ENCODE peak calls at places on chromosomes 5 and 9, in seven cellular contexts. One of them, this sample, is unnamed.

GRCh38 chr9:74887981-74888370 is 255 bp upstream of the TRPM6 start:
- DNase-seq in gastrocnemius medialis: no peak
- DNase-seq in astrocyte of the cerebellum: no peak
- DNase-seq in mesothelial cell of epicardium: no peak
- DNase-seq in GM13976: no peak
- DNase-seq in fibroblast of lung: no peak
- DNase-seq in CD4-positive, alpha-beta T cell: no peak
- DNase-seq in this sample: no peak

GRCh38 chr5:44387911-44388310 is 1.3 kb downstream of the FGF10 start:
- DNase-seq in astrocyte of the cerebellum: no peak
- DNase-seq in GM13976: no peak
- DNase-seq in mesothelial cell of epicardium: no peak
- DNase-seq in fibroblast of lung: no peak
- DNase-seq in gastrocnemius medialis: no peak
- DNase-seq in CD4-positive, alpha-beta T cell: no peak
- DNase-seq in this sample: no peak

GRCh38 chr5:35407697-35408096 is 177.4 kb upstream of the PRLR start:
- DNase-seq in CD4-positive, alpha-beta T cell: no peak
- DNase-seq in astrocyte of the cerebellum: no peak
- DNase-seq in fibroblast of lung: no peak
- DNase-seq in gastrocnemius medialis: no peak
- DNase-seq in GM13976: no peak
- DNase-seq in mesothelial cell of epicardium: no peak
- DNase-seq in this sample: no peak

GRCh38 chr5:31153523-31153922 is 40.0 kb upstream of the CDH6 start:
- DNase-seq in fibroblast of lung: no peak
- DNase-seq in GM13976: no peak
- DNase-seq in astrocyte of the cerebellum: no peak
- DNase-seq in CD4-positive, alpha-beta T cell: no peak
- DNase-seq in gastrocnemius medialis: no peak
- DNase-seq in mesothelial cell of epicardium: no peak
- DNase-seq in this sample: no peak

GRCh38 chr5:76710991-76711390 is 4.9 kb upstream of the F2R start:
- DNase-seq in GM13976: no peak
- DNase-seq in astrocyte of the cerebellum: no peak
- DNase-seq in CD4-positive, alpha-beta T cell: no peak
- DNase-seq in mesothelial cell of epicardium: no peak
- DNase-seq in gastrocnemius medialis: no peak
- DNase-seq in fibroblast of lung: peak
- DNase-seq in this sample: peak

GRCh38 chr5:129046151-129046550 is 48.4 kb upstream of the ISOC1 start:
- DNase-seq in mesothelial cell of epicardium: no peak
- DNase-seq in CD4-positive, alpha-beta T cell: no peak
- DNase-seq in GM13976: no peak
- DNase-seq in fibroblast of lung: no peak
- DNase-seq in gastrocnemius medialis: no peak
- DNase-seq in astrocyte of the cerebellum: no peak
- DNase-seq in this sample: no peak

GRCh38 chr9:127347831-127348699 is 48.9 kb upstream of the SLC2A8 start:
- DNase-seq in fibroblast of lung: peak
- DNase-seq in astrocyte of the cerebellum: peak
- DNase-seq in GM13976: peak
- DNase-seq in CD4-positive, alpha-beta T cell: no peak
- DNase-seq in gastrocnemius medialis: no peak
- DNase-seq in mesothelial cell of epicardium: no peak
- DNase-seq in this sample: peak

GRCh38 chr5:151619812-151620462 is 28.8 kb upstream of the FAT2 start:
- DNase-seq in gastrocnemius medialis: peak
- DNase-seq in CD4-positive, alpha-beta T cell: no peak
- DNase-seq in astrocyte of the cerebellum: peak
- DNase-seq in fibroblast of lung: no peak
- DNase-seq in GM13976: no peak
- DNase-seq in mesothelial cell of epicardium: no peak
- DNase-seq in this sample: no peak

GRCh38 chr9:126376311-126376902 is 49.8 kb downstream of the MVB12B start:
- DNase-seq in mesothelial cell of epicardium: no peak
- DNase-seq in GM13976: no peak
- DNase-seq in gastrocnemius medialis: no peak
- DNase-seq in fibroblast of lung: no peak
- DNase-seq in CD4-positive, alpha-beta T cell: no peak
- DNase-seq in astrocyte of the cerebellum: no peak
- DNase-seq in this sample: no peak

GRCh38 chr5:148912714-148913398 is 86.4 kb downstream of the ADRB2 start:
- DNase-seq in GM13976: no peak
- DNase-seq in astrocyte of the cerebellum: peak
- DNase-seq in mesothelial cell of epicardium: no peak
- DNase-seq in gastrocnemius medialis: no peak
- DNase-seq in CD4-positive, alpha-beta T cell: no peak
- DNase-seq in fibroblast of lung: peak
- DNase-seq in this sample: peak

GRCh38 chr5:16679863-16680262 is 63.1 kb upstream of the RETREG1 start:
- DNase-seq in astrocyte of the cerebellum: no peak
- DNase-seq in mesothelial cell of epicardium: no peak
- DNase-seq in gastrocnemius medialis: no peak
- DNase-seq in GM13976: no peak
- DNase-seq in fibroblast of lung: no peak
- DNase-seq in CD4-positive, alpha-beta T cell: no peak
- DNase-seq in this sample: no peak

GRCh38 chr5:55935371-55935770 is 59.4 kb downstream of the IL6ST start:
- DNase-seq in CD4-positive, alpha-beta T cell: no peak
- DNase-seq in GM13976: no peak
- DNase-seq in astrocyte of the cerebellum: no peak
- DNase-seq in gastrocnemius medialis: no peak
- DNase-seq in mesothelial cell of epicardium: no peak
- DNase-seq in fibroblast of lung: no peak
- DNase-seq in this sample: no peak

GRCh38 chr9:17906204-17906840 is 327.5 kb downstream of the SH3GL2 start:
- DNase-seq in CD4-positive, alpha-beta T cell: no peak
- DNase-seq in astrocyte of the cerebellum: no peak
- DNase-seq in gastrocnemius medialis: no peak
- DNase-seq in fibroblast of lung: no peak
- DNase-seq in mesothelial cell of epicardium: peak
- DNase-seq in GM13976: peak
- DNase-seq in this sample: no peak

GRCh38 chr9:113907282-113907681 is 31.2 kb downstream of the ZNF618 start:
- DNase-seq in gastrocnemius medialis: no peak
- DNase-seq in CD4-positive, alpha-beta T cell: no peak
- DNase-seq in mesothelial cell of epicardium: no peak
- DNase-seq in astrocyte of the cerebellum: no peak
- DNase-seq in GM13976: no peak
- DNase-seq in fibroblast of lung: no peak
- DNase-seq in this sample: no peak

GRCh38 chr9:5817776-5818336 is 15.1 kb downstream of the ERMP1 start:
- DNase-seq in mesothelial cell of epicardium: no peak
- DNase-seq in astrocyte of the cerebellum: no peak
- DNase-seq in gastrocnemius medialis: no peak
- DNase-seq in GM13976: no peak
- DNase-seq in CD4-positive, alpha-beta T cell: no peak
- DNase-seq in fibroblast of lung: peak
- DNase-seq in this sample: peak

GRCh38 chr5:116573617-116574431 is 799 bp downstream of the SEMA6A start:
- DNase-seq in fibroblast of lung: peak
- DNase-seq in GM13976: peak
- DNase-seq in mesothelial cell of epicardium: peak
- DNase-seq in astrocyte of the cerebellum: no peak
- DNase-seq in gastrocnemius medialis: no peak
- DNase-seq in CD4-positive, alpha-beta T cell: no peak
- DNase-seq in this sample: no peak

GRCh38 chr5:116576043-116576713 is 1.6 kb upstream of the SEMA6A start:
- DNase-seq in mesothelial cell of epicardium: peak
- DNase-seq in fibroblast of lung: peak
- DNase-seq in astrocyte of the cerebellum: peak
- DNase-seq in CD4-positive, alpha-beta T cell: no peak
- DNase-seq in gastrocnemius medialis: no peak
- DNase-seq in GM13976: peak
- DNase-seq in this sample: no peak

GRCh38 chr5:116573279-116573616 is 1.4 kb downstream of the SEMA6A start:
- DNase-seq in fibroblast of lung: peak
- DNase-seq in mesothelial cell of epicardium: peak
- DNase-seq in CD4-positive, alpha-beta T cell: no peak
- DNase-seq in astrocyte of the cerebellum: no peak
- DNase-seq in GM13976: peak
- DNase-seq in gastrocnemius medialis: no peak
- DNase-seq in this sample: no peak

GRCh38 chr5:116575635-116576042 is 1.0 kb upstream of the SEMA6A start:
- DNase-seq in fibroblast of lung: no peak
- DNase-seq in GM13976: no peak
- DNase-seq in astrocyte of the cerebellum: no peak
- DNase-seq in CD4-positive, alpha-beta T cell: no peak
- DNase-seq in mesothelial cell of epicardium: peak
- DNase-seq in gastrocnemius medialis: no peak
- DNase-seq in this sample: no peak

GRCh38 chr5:116574682-116575634 is at the start of gene SEMA6A:
- DNase-seq in astrocyte of the cerebellum: peak
- DNase-seq in fibroblast of lung: peak
- DNase-seq in mesothelial cell of epicardium: peak
- DNase-seq in gastrocnemius medialis: peak
- DNase-seq in GM13976: peak
- DNase-seq in CD4-positive, alpha-beta T cell: no peak
- DNase-seq in this sample: peak
- TF ChIP-seq CTCF in astrocyte of the cerebellum: no peak
- TF ChIP-seq CTCF in fibroblast of lung: no peak
- TF ChIP-seq CTCF in mesothelial cell of epicardium: no peak
- TF ChIP-seq CTCF in gastrocnemius medialis: no peak
- TF ChIP-seq CTCF in GM13976: no peak
- TF ChIP-seq CTCF in CD4-positive, alpha-beta T cell: no peak
- TF ChIP-seq CTCF in this sample: no peak

GRCh38 chr5:23977365-23977764 is 470.0 kb downstream of the PRDM9 start:
- DNase-seq in fibroblast of lung: no peak
- DNase-seq in astrocyte of the cerebellum: no peak
- DNase-seq in mesothelial cell of epicardium: no peak
- DNase-seq in CD4-positive, alpha-beta T cell: no peak
- DNase-seq in gastrocnemius medialis: no peak
- DNase-seq in GM13976: no peak
- DNase-seq in this sample: no peak

GRCh38 chr5:23977996-23978395 is 470.6 kb downstream of the PRDM9 start:
- DNase-seq in gastrocnemius medialis: no peak
- DNase-seq in GM13976: no peak
- DNase-seq in fibroblast of lung: no peak
- DNase-seq in mesothelial cell of epicardium: no peak
- DNase-seq in astrocyte of the cerebellum: no peak
- DNase-seq in CD4-positive, alpha-beta T cell: no peak
- DNase-seq in this sample: no peak
- TF ChIP-seq CTCF in gastrocnemius medialis: no peak
- TF ChIP-seq CTCF in GM13976: no peak
- TF ChIP-seq CTCF in fibroblast of lung: no peak
- TF ChIP-seq CTCF in mesothelial cell of epicardium: peak
- TF ChIP-seq CTCF in astrocyte of the cerebellum: peak
- TF ChIP-seq CTCF in CD4-positive, alpha-beta T cell: no peak
- TF ChIP-seq CTCF in this sample: peak

GRCh38 chr5:97919719-97920118 is 736.7 kb upstream of the RIOK2 start:
- DNase-seq in mesothelial cell of epicardium: no peak
- DNase-seq in gastrocnemius medialis: no peak
- DNase-seq in fibroblast of lung: no peak
- DNase-seq in astrocyte of the cerebellum: no peak
- DNase-seq in CD4-positive, alpha-beta T cell: no peak
- DNase-seq in GM13976: no peak
- DNase-seq in this sample: no peak
- TF ChIP-seq CTCF in mesothelial cell of epicardium: no peak
- TF ChIP-seq CTCF in gastrocnemius medialis: no peak
- TF ChIP-seq CTCF in fibroblast of lung: no peak
- TF ChIP-seq CTCF in astrocyte of the cerebellum: no peak
- TF ChIP-seq CTCF in CD4-positive, alpha-beta T cell: no peak
- TF ChIP-seq CTCF in GM13976: no peak
- TF ChIP-seq CTCF in this sample: no peak

GRCh38 chr9:34662544-34663295 is at the start of gene CCL27:
- DNase-seq in fibroblast of lung: no peak
- DNase-seq in gastrocnemius medialis: no peak
- DNase-seq in mesothelial cell of epicardium: no peak
- DNase-seq in CD4-positive, alpha-beta T cell: no peak
- DNase-seq in astrocyte of the cerebellum: no peak
- DNase-seq in GM13976: no peak
- DNase-seq in this sample: no peak
- TF ChIP-seq CTCF in fibroblast of lung: no peak
- TF ChIP-seq CTCF in gastrocnemius medialis: no peak
- TF ChIP-seq CTCF in mesothelial cell of epicardium: no peak
- TF ChIP-seq CTCF in CD4-positive, alpha-beta T cell: no peak
- TF ChIP-seq CTCF in astrocyte of the cerebellum: no peak
- TF ChIP-seq CTCF in GM13976: no peak
- TF ChIP-seq CTCF in this sample: no peak

GRCh38 chr9:84669008-84669292 is 579 bp upstream of the NTRK2 start:
- DNase-seq in gastrocnemius medialis: no peak
- DNase-seq in CD4-positive, alpha-beta T cell: no peak
- DNase-seq in GM13976: peak
- DNase-seq in fibroblast of lung: no peak
- DNase-seq in astrocyte of the cerebellum: no peak
- DNase-seq in mesothelial cell of epicardium: no peak
- DNase-seq in this sample: no peak

GRCh38 chr9:84669293-84670105 is at the start of gene NTRK2:
- DNase-seq in astrocyte of the cerebellum: no peak
- DNase-seq in gastrocnemius medialis: no peak
- DNase-seq in mesothelial cell of epicardium: peak
- DNase-seq in fibroblast of lung: peak
- DNase-seq in CD4-positive, alpha-beta T cell: no peak
- DNase-seq in GM13976: peak
- DNase-seq in this sample: no peak

GRCh38 chr9:84670106-84670800 is 724 bp downstream of the NTRK2 start:
- DNase-seq in fibroblast of lung: peak
- DNase-seq in GM13976: peak
- DNase-seq in gastrocnemius medialis: no peak
- DNase-seq in CD4-positive, alpha-beta T cell: no peak
- DNase-seq in astrocyte of the cerebellum: no peak
- DNase-seq in mesothelial cell of epicardium: peak
- DNase-seq in this sample: no peak

GRCh38 chr9:84667571-84668203 is 1.8 kb upstream of the NTRK2 start:
- DNase-seq in CD4-positive, alpha-beta T cell: no peak
- DNase-seq in gastrocnemius medialis: no peak
- DNase-seq in GM13976: peak
- DNase-seq in fibroblast of lung: peak
- DNase-seq in astrocyte of the cerebellum: no peak
- DNase-seq in mesothelial cell of epicardium: no peak
- DNase-seq in this sample: no peak

DNA sequence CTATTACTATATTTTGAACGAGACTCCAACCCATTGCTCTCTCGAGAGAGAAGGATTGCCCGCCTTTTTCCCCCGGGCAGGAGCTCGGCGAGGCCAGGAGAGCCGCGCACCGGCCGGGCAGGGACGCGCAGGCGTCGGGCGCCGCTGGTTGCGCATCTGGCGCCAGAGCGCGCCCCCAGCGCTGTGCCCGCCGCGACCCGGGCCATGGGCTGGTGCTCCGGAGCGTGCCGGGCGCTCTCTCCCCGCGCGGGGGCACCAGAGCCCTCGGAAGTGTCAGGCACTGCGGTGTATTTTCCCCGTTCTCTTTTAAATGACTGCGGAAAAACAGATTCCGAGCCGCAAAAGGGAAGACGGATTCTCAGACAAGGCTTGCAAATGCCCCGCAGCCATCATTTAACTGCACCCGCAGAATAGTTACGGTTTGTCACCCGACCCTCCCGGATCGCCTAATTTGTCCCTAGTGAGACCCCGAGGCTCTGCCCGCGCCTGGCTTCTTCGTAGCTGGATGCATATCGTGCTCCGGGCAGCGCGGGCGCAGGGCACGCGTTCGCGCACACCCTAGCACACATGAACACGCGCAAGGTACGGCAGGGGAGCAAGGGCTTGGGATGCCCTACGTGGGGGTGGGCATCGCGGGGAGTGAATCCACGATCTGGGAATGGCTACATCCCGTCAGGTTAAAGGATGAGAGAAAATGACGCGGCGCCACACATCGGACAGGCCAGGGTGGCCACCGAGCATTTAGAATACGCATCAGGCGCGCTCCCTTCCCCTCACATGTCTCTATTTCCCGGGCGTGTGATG is 1.1 kb upstream of the NTRK2 start:
- DNase-seq in CD4-positive, alpha-beta T cell: no peak
- DNase-seq in gastrocnemius medialis: no peak
- DNase-seq in mesothelial cell of epicardium: peak
- DNase-seq in fibroblast of lung: peak
- DNase-seq in astrocyte of the cerebellum: peak
- DNase-seq in GM13976: peak
- DNase-seq in this sample: peak
- TF ChIP-seq CTCF in CD4-positive, alpha-beta T cell: no peak
- TF ChIP-seq CTCF in gastrocnemius medialis: peak
- TF ChIP-seq CTCF in mesothelial cell of epicardium: peak
- TF ChIP-seq CTCF in fibroblast of lung: peak
- TF ChIP-seq CTCF in astrocyte of the cerebellum: peak
- TF ChIP-seq CTCF in GM13976: peak
- TF ChIP-seq CTCF in this sample: peak